ENCODE peak calls at places on chromosomes 3 and 15, in six cellular contexts. N is PC-3, T is Peyer's patch, B is heart left ventricle, L is heart right ventricle, R is upper lobe of right lung. H is an unnamed sample.

GRCh38 chr3:64311424-64311920 is 86.2 kb upstream of the PRICKLE2 start:
- DNase-seq in T (no peak), B (no peak), R (no peak), L (no peak), N (peak; percentile 10), H (no peak)

GRCh38 chr3:37813403-37813802 is 48.3 kb upstream of the CTDSPL start:
- DNase-seq in L (no peak), R (no peak), N (no peak), T (no peak), B (no peak), H (no peak)

GRCh38 chr3:5505163-5505562 is 317.7 kb downstream of the EDEM1 start:
- DNase-seq in T (no peak), R (no peak), B (no peak), L (no peak), N (peak; percentile 39), H (no peak)

GRCh38 chr15:40471778-40472130 is 970 bp downstream of the CHST14 start:
- DNase-seq in T (no peak), L (no peak), B (no peak), R (peak; percentile 70), N (peak; percentile 77), H (no peak)

GRCh38 chr3:178823556-178824229 is 247.9 kb downstream of the ZMAT3 start:
- DNase-seq in L (peak; percentile 47), R (no peak), B (peak; percentile 38), N (no peak), T (no peak), H (no peak)

GRCh38 chr15:101167366-101167790 is 84.5 kb downstream of the CHSY1 start:
- DNase-seq in R (no peak), N (peak; percentile 53), B (no peak), L (no peak), T (no peak), H (no peak)

GRCh38 chr3:134066539-134067310 is 37.0 kb upstream of the SLCO2A1 start:
- DNase-seq in T (peak; percentile 48), N (no peak), B (no peak), L (peak; percentile 20), R (no peak), H (no peak)

GRCh38 chr3:12044860-12045259 is 40.7 kb downstream of the SYN2 start:
- DNase-seq in T (no peak), B (no peak), N (no peak), R (no peak), L (no peak), H (no peak)

GRCh38 chr15:80823120-80823519 is 44.0 kb downstream of the CEMIP start:
- DNase-seq in L (no peak), B (no peak), N (no peak), R (no peak), T (no peak), H (peak; percentile 41)

GRCh38 chr3:142501004-142501926 is 53.4 kb upstream of the XRN1 start:
- DNase-seq in T (no peak), B (no peak), N (peak; percentile 88), L (no peak), R (no peak), H (no peak)

GRCh38 chr3:149455989-149456388 is 18.5 kb upstream of the TM4SF4 start:
- DNase-seq in N (no peak), R (no peak), L (no peak), T (no peak), B (no peak), H (no peak)

GRCh38 chr3:124770341-124771082 is 40.3 kb downstream of the UMPS start:
- DNase-seq in N (no peak), L (peak; percentile 76), R (no peak), B (peak; percentile 80), T (no peak), H (no peak)

GRCh38 chr3:3801510-3801841 is 2.2 kb downstream of the LRRN1 start:
- DNase-seq in L (no peak), N (no peak), T (no peak), R (no peak), B (no peak), H (no peak)

GRCh38 chr3:13612829-13613228 is 63.9 kb downstream of the FBLN2 start:
- DNase-seq in B (no peak), R (no peak), N (no peak), L (no peak), T (no peak), H (peak; percentile 25)

GRCh38 chr15:77075528-77075927 is 4.6 kb upstream of the TSPAN3 start:
- DNase-seq in N (peak; percentile 81), B (no peak), T (no peak), R (no peak), L (no peak), H (no peak)

GRCh38 chr3:46916278-46916677 is 38.8 kb downstream of the PTH1R start:
- DNase-seq in L (no peak), R (no peak), B (no peak), N (no peak), T (no peak), H (no peak)

GRCh38 chr3:180267202-180267843 is 230.6 kb upstream of the PEX5L start:
- DNase-seq in R (no peak), T (no peak), L (no peak), N (no peak), B (no peak), H (no peak)
- H3K4me3 ChIP-seq in R (no peak overlapping the region), T (no peak overlapping the region), L (no peak overlapping the region), N (no peak overlapping the region), B (no peak overlapping the region), H (no peak overlapping the region)

GRCh38 chr3:151813777-151814176 is at the start of gene AADAC:
- DNase-seq in T (no peak), L (no peak), B (no peak), N (no peak), R (no peak), H (no peak)
- H3K27ac ChIP-seq in T (no peak within 1 kb of the TSS), L (no peak within 1 kb of the TSS), B (no peak within 1 kb of the TSS), N (no peak within 1 kb of the TSS), R (no peak within 1 kb of the TSS), H (no peak within 1 kb of the TSS)

GRCh38 chr3:191316876-191317603 is 12.2 kb upstream of the CCDC50 start:
- DNase-seq in N (no peak), B (no peak), T (no peak), R (no peak), L (no peak), H (peak; percentile 43)

GRCh38 chr3:191320316-191320715 is 8.9 kb upstream of the CCDC50 start:
- DNase-seq in B (no peak), N (no peak), R (no peak), T (no peak), L (no peak), H (no peak)

GRCh38 chr3:191324936-191325335 is 4.3 kb upstream of the CCDC50 start:
- DNase-seq in T (no peak), R (no peak), B (no peak), L (no peak), N (no peak), H (no peak)

DNA sequence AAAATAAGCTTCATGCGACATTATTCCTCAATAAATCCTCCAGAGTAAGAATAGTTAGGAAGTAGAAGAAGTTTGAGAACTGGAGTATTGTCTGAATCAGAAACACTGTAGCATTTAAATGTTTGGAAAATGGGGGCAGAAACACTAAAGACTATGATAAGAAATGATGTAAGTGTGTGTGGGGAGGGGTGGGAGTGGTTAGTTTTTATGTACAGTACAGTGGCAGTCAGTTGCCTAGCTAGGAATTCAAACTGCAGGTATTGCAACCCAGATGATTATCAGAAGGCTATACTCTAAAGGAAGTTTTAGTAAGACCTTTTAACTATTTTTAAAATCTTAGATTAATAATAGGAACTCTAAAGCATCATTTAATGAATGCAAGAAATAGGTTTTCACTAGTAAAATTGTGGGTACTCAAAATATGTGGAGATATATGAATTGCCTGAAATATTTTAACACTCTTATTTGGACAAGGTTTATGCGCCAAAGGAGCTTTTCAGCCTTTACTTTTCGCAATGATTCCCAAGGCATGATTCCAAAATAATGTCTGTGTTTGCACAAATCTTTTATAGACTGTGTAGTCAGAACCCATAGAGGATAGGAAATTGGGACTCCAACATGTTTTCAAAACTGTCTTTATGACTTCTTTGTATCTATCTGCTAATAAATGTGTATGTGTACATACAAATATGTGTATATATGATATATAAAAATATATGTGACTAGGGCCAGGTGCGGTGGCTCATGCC is 8.0 kb upstream of the CCDC50 start:
- DNase-seq in N (peak; percentile 27), L (no peak), R (no peak), T (no peak), B (no peak), H (no peak)
- TF ChIP-seq CTCF in N (no peak), L (no peak), R (no peak), T (no peak), B (no peak), H (no peak)

GRCh38 chr3:24834442-24834841 is 339.8 kb upstream of the THRB start:
- DNase-seq in L (no peak), B (no peak), T (no peak), N (no peak), R (no peak), H (no peak)
- H3K4me3 ChIP-seq in L (no peak overlapping the region), B (no peak overlapping the region), T (no peak overlapping the region), N (no peak overlapping the region), R (no peak overlapping the region), H (no peak overlapping the region)

GRCh38 chr3:101181801-101182200 is 138.6 kb downstream of the IMPG2 start:
- DNase-seq in N (no peak), T (no peak), B (no peak), L (no peak), R (no peak), H (no peak)
- H3K27ac ChIP-seq in N (no peak overlapping the region), T (no peak overlapping the region), B (no peak overlapping the region), L (no peak overlapping the region), R (no peak overlapping the region), H (no peak overlapping the region)

GRCh38 chr15:66956672-66957540 is 108.5 kb upstream of the SMAD3 start:
- DNase-seq in R (no peak), B (no peak), N (peak; percentile 79), L (no peak), T (no peak), H (no peak)
- TF ChIP-seq CTCF in R (no peak), B (no peak), N (no peak), L (no peak), T (no peak), H (no peak)